ENCODE peak calls at places on chromosome 10, in seven cellular contexts. One of them, this sample, is unnamed.

GRCh38 chr10:99456207-99456606 is 25.8 kb upstream of the GOT1 start:
- DNase-seq in cardiac muscle cell: no peak
- DNase-seq in IMR-90: no peak
- DNase-seq in mesendoderm: no peak
- DNase-seq in pancreas: no peak
- DNase-seq in GM23248: no peak
- DNase-seq in fibroblast of mammary gland: no peak
- DNase-seq in this sample: no peak

GRCh38 chr10:116254422-116255152 is 18.4 kb downstream of the GFRA1 start:
- DNase-seq in cardiac muscle cell: no peak
- DNase-seq in IMR-90: no peak
- DNase-seq in mesendoderm: no peak
- DNase-seq in pancreas: no peak
- DNase-seq in GM23248: no peak
- DNase-seq in fibroblast of mammary gland: no peak
- DNase-seq in this sample: peak

GRCh38 chr10:51344371-51344770 is 270.1 kb downstream of the PRKG1 start:
- DNase-seq in cardiac muscle cell: no peak
- DNase-seq in IMR-90: peak
- DNase-seq in mesendoderm: no peak
- DNase-seq in pancreas: no peak
- DNase-seq in GM23248: no peak
- DNase-seq in fibroblast of mammary gland: peak
- DNase-seq in this sample: no peak

GRCh38 chr10:93600861-93601773 is at the start of gene RBP4:
- DNase-seq in cardiac muscle cell: peak
- DNase-seq in IMR-90: peak
- DNase-seq in mesendoderm: peak
- DNase-seq in pancreas: peak
- DNase-seq in GM23248: peak
- DNase-seq in fibroblast of mammary gland: peak
- DNase-seq in this sample: peak

GRCh38 chr10:24740714-24741113 is 17.0 kb upstream of the ARHGAP21 start:
- DNase-seq in cardiac muscle cell: no peak
- DNase-seq in IMR-90: no peak
- DNase-seq in mesendoderm: no peak
- DNase-seq in pancreas: no peak
- DNase-seq in GM23248: no peak
- DNase-seq in fibroblast of mammary gland: no peak
- DNase-seq in this sample: no peak

GRCh38 chr10:114876602-114877300 is 55.2 kb downstream of the FHIP2A start:
- DNase-seq in cardiac muscle cell: peak
- DNase-seq in IMR-90: peak
- DNase-seq in mesendoderm: peak
- DNase-seq in pancreas: peak
- DNase-seq in GM23248: peak
- DNase-seq in fibroblast of mammary gland: peak
- DNase-seq in this sample: peak

GRCh38 chr10:73983096-73984047 is 14.5 kb upstream of the VCL start:
- DNase-seq in cardiac muscle cell: no peak
- DNase-seq in IMR-90: no peak
- DNase-seq in mesendoderm: no peak
- DNase-seq in pancreas: no peak
- DNase-seq in GM23248: no peak
- DNase-seq in fibroblast of mammary gland: no peak
- DNase-seq in this sample: no peak

GRCh38 chr10:77673086-77673485 is 35.5 kb upstream of the KCNMA1 start:
- DNase-seq in cardiac muscle cell: no peak
- DNase-seq in IMR-90: peak
- DNase-seq in mesendoderm: no peak
- DNase-seq in pancreas: no peak
- DNase-seq in GM23248: peak
- DNase-seq in fibroblast of mammary gland: peak
- DNase-seq in this sample: no peak

GRCh38 chr10:125072824-125073223 is 87.5 kb downstream of the CTBP2 start:
- DNase-seq in cardiac muscle cell: no peak
- DNase-seq in IMR-90: no peak
- DNase-seq in mesendoderm: no peak
- DNase-seq in pancreas: no peak
- DNase-seq in GM23248: no peak
- DNase-seq in fibroblast of mammary gland: no peak
- DNase-seq in this sample: no peak

GRCh38 chr10:95341716-95342130 is 50.9 kb upstream of the PDLIM1 start:
- DNase-seq in cardiac muscle cell: peak
- DNase-seq in IMR-90: peak
- DNase-seq in mesendoderm: no peak
- DNase-seq in pancreas: no peak
- DNase-seq in GM23248: peak
- DNase-seq in fibroblast of mammary gland: peak
- DNase-seq in this sample: peak

GRCh38 chr10:12634532-12634931 is 285.2 kb downstream of the CAMK1D start:
- DNase-seq in cardiac muscle cell: no peak
- DNase-seq in IMR-90: no peak
- DNase-seq in mesendoderm: no peak
- DNase-seq in pancreas: no peak
- DNase-seq in GM23248: peak
- DNase-seq in fibroblast of mammary gland: no peak
- DNase-seq in this sample: no peak

DNA sequence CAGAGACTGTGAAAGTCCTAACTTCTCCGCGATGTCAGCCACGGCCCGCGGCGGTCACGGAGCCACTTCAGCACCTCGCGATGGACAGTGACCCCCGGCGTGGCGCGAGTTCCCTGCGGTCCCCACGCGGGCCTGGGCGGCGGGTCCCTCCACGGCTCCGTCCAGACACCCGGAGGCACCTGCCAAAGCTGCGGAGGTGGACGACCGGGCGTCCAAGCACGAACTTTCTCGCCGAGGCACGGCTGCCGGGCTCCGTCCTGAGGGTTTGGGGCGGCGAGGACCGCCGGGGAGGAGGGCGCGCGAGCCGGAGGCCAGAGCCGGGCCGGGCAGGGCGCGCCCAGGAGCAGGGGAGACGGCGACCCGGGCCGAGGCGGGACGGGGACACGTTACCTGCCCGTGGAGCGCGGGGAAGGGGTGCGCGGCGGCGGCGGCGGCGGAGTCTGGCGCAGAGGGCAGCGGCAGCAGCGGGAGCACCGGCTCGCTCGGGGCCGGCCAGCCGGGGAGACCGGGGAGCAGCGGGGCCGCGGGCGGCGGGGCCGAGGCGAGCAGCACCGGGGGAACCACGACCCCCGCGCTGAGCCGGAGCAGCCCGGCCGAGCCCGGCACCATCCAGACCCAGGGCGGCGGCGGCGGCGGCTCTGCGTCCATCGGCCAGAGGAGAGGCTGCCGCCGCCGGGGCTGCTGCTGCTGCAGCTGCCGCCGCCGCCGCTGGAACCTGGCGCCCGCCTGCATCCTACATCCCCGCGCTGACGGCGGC is 439 bp downstream of the TCERG1L start:
- DNase-seq in cardiac muscle cell: peak
- DNase-seq in IMR-90: no peak
- DNase-seq in mesendoderm: no peak
- DNase-seq in pancreas: no peak
- DNase-seq in GM23248: peak
- DNase-seq in fibroblast of mammary gland: no peak
- DNase-seq in this sample: no peak
- H3K4me3 ChIP-seq in cardiac muscle cell: peak
- H3K4me3 ChIP-seq in IMR-90: no peak
- H3K4me3 ChIP-seq in mesendoderm: peak
- H3K4me3 ChIP-seq in pancreas: peak
- H3K4me3 ChIP-seq in GM23248: no peak
- H3K4me3 ChIP-seq in fibroblast of mammary gland: no peak
- H3K4me3 ChIP-seq in this sample: no peak

DNA sequence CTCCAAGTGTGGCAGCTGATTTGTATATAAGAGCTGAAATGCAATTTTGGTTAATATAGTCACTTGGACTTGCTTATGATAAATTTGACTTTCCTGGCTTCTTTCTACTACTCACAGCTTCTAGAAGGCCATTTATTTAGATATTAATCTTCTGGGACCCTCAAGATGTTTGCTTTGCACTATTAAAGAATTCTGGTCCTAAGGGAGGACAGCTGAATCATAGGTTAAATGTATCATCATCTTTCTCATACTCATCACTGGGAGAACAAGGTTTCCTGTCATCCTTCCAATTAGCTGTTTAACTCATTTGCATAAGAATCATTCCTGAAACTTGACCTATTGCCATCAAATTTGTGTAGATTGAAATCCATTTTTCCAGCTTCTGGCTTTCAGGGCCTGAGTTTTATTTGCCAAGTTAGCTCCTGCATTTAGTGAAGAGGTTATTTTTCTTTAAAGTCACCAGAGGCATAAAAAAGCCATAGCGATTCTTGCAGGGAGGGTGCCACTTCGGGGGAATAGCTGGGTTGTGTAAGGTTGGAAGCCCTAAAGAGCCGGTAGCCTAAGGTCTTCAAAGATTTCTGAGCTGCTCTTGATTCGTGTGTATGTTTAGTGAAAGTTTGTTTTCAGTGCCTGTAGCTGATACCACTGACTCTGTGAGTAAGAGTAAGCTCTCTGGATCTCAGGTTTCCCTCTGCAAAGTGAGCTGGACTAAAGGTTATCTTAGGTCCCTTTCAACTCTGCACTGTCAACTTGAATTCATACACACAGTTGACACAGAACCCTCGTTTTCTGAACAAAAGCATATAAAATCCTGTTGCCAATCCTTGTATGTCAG is 4.2 kb downstream of the MAP3K8 start:
- DNase-seq in cardiac muscle cell: no peak
- DNase-seq in IMR-90: peak
- DNase-seq in mesendoderm: no peak
- DNase-seq in pancreas: no peak
- DNase-seq in GM23248: peak
- DNase-seq in fibroblast of mammary gland: peak
- DNase-seq in this sample: peak
- H3K4me3 ChIP-seq in cardiac muscle cell: no peak
- H3K4me3 ChIP-seq in IMR-90: no peak
- H3K4me3 ChIP-seq in mesendoderm: no peak
- H3K4me3 ChIP-seq in pancreas: peak
- H3K4me3 ChIP-seq in GM23248: peak
- H3K4me3 ChIP-seq in fibroblast of mammary gland: no peak
- H3K4me3 ChIP-seq in this sample: peak

GRCh38 chr10:59905735-59906416 is 480 bp downstream of the CCDC6 start:
- DNase-seq in cardiac muscle cell: no peak
- DNase-seq in IMR-90: no peak
- DNase-seq in mesendoderm: no peak
- DNase-seq in pancreas: no peak
- DNase-seq in GM23248: no peak
- DNase-seq in fibroblast of mammary gland: peak
- DNase-seq in this sample: no peak

GRCh38 chr10:59907537-59907917 is 1.2 kb upstream of the CCDC6 start:
- DNase-seq in cardiac muscle cell: no peak
- DNase-seq in IMR-90: no peak
- DNase-seq in mesendoderm: no peak
- DNase-seq in pancreas: no peak
- DNase-seq in GM23248: no peak
- DNase-seq in fibroblast of mammary gland: no peak
- DNase-seq in this sample: no peak

GRCh38 chr10:59908808-59909143 is 2.4 kb upstream of the CCDC6 start:
- DNase-seq in cardiac muscle cell: no peak
- DNase-seq in IMR-90: no peak
- DNase-seq in mesendoderm: no peak
- DNase-seq in pancreas: no peak
- DNase-seq in GM23248: no peak
- DNase-seq in fibroblast of mammary gland: no peak
- DNase-seq in this sample: no peak

GRCh38 chr10:59906417-59907202 is at the start of gene CCDC6:
- DNase-seq in cardiac muscle cell: peak
- DNase-seq in IMR-90: peak
- DNase-seq in mesendoderm: peak
- DNase-seq in pancreas: peak
- DNase-seq in GM23248: peak
- DNase-seq in fibroblast of mammary gland: peak
- DNase-seq in this sample: peak

DNA sequence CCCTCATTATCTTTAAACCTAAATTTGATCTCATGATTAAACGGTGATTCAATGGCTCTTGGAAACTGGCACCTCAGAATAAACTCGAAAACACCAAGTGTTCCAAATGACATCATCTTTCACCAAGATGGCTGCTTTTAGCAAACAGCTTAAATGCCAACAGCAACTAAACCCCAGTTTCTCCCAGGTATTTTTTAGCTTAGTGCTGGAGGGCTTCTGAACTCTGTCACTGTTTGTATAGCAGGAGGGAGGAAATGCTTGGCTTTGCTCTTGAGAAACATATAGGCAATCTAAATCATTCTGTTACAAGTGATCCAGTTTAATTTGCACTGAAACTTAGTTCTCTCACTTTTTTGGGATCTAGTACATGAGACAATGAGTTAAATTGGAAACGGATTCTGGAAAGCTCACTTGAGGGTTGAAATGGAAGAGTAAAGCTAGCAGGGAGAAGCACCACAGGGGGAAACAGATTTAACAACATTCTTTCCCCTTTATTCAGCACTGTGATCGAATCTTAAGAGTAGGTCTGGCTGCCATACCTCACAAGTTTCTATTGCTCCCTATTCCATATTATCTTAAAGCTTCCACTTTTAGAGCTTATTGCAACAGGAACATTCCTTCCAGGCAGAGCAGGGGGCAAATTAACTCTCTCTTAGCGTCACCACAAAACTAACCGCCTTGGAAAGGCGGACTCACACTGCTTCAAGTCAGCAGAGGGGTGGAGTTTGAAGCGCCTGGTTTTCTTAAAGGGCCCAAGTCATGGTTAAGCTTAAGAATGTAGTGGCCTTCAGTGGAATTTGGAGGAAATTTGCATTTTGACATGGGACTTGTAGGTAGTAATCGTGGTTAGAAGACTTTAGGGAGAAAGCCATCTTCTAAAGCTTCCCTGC is 1.8 kb upstream of the CCDC6 start:
- DNase-seq in cardiac muscle cell: peak
- DNase-seq in IMR-90: peak
- DNase-seq in mesendoderm: peak
- DNase-seq in pancreas: no peak
- DNase-seq in GM23248: peak
- DNase-seq in fibroblast of mammary gland: peak
- DNase-seq in this sample: peak
- H3K4me3 ChIP-seq in cardiac muscle cell: peak
- H3K4me3 ChIP-seq in IMR-90: peak
- H3K4me3 ChIP-seq in mesendoderm: no peak
- H3K4me3 ChIP-seq in pancreas: peak
- H3K4me3 ChIP-seq in GM23248: peak
- H3K4me3 ChIP-seq in fibroblast of mammary gland: peak
- H3K4me3 ChIP-seq in this sample: peak

DNA sequence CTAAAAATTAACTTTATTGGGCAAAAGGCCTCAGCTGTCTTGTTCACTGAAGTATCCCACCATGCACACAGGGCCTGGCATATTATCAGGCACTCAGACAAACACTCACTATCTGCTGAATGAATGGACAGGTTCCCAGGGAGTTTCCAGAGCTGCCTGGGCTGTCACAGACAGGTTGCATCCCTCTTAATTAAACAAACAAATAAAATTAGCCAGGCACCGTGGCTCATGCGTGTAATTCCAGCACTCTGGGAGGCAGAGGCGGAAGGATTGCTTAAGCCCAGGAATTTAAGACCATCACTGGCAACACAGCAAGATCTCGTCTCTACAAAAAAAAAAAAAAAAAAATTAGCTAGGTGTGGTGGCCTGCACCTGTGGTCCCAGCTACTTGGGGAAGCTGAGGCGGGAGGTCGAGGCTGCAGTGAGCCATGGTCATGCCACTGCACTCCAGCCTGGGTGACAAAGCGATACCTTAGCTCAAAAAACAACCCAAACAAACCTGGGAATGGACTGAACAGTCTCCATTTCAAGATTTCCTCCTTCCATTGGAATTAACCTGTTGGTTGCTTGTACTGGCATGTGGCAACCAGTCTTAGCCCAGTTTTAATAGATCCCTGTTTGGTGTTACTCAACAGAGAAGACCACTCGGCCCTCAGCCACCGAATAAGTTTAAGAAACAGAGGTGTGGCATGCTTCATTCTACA is 1.3 kb upstream of the TSPAN14 start:
- DNase-seq in cardiac muscle cell: no peak
- DNase-seq in IMR-90: no peak
- DNase-seq in mesendoderm: no peak
- DNase-seq in pancreas: no peak
- DNase-seq in GM23248: no peak
- DNase-seq in fibroblast of mammary gland: no peak
- DNase-seq in this sample: no peak
- H3K4me3 ChIP-seq in cardiac muscle cell: peak
- H3K4me3 ChIP-seq in IMR-90: no peak
- H3K4me3 ChIP-seq in mesendoderm: no peak
- H3K4me3 ChIP-seq in pancreas: no peak
- H3K4me3 ChIP-seq in GM23248: no peak
- H3K4me3 ChIP-seq in fibroblast of mammary gland: no peak
- H3K4me3 ChIP-seq in this sample: no peak

This sample was measured in fibroblast of lung.